ENCODE peak calls at places on chromosomes 1 and 21, in six cellular contexts. Q is HCT116, U is K562, B is HepG2, C is H1, X is GM12878. W is an unnamed sample.
A peak's percentile ranks its signal among the peaks of the same experiment; 100 is the strongest.

GRCh38 chr1:228007054-228007800 is 429 bp downstream of the WNT3A start:
- DNase-seq in U (no peak), C (no peak), B (no peak), Q (no peak), X (no peak), W (no peak)

GRCh38 chr1:61887921-61888564 is 145.8 kb downstream of the PATJ start:
- DNase-seq in B (no peak), U (no peak), X (no peak), Q (no peak), C (no peak), W (no peak)

GRCh38 chr1:41173651-41174050 is 68.5 kb downstream of the SCMH1 start:
- DNase-seq in X (no peak), Q (no peak), B (no peak), U (no peak), C (no peak), W (no peak)

GRCh38 chr1:39238476-39238875 is 34.0 kb downstream of the MACF1 start:
- DNase-seq in B (no peak), Q (no peak), U (no peak), C (no peak), X (no peak), W (no peak)

GRCh38 chr1:11979818-11980675 is at the start of gene MFN2:
- DNase-seq in U (peak; percentile 99), Q (peak; percentile 94), X (peak; percentile 83), B (peak; percentile 95), C (peak; percentile 97), W (peak; percentile 94)

GRCh38 chr1:206809504-206810084 is 37.3 kb upstream of the IL10 start:
- DNase-seq in C (no peak), B (peak; percentile 10), X (no peak), Q (peak; percentile 23), U (peak; percentile 32), W (no peak)

GRCh38 chr1:6511461-6512244 is 20.2 kb upstream of the PLEKHG5 start:
- DNase-seq in B (no peak), X (no peak), U (no peak), C (no peak), Q (no peak), W (no peak)

GRCh38 chr1:29388170-29388569 is 151.8 kb downstream of the PTPRU start:
- DNase-seq in X (no peak), B (no peak), C (peak; percentile 23), Q (no peak), U (no peak), W (no peak)

GRCh38 chr1:224430511-224431113 is 4.0 kb downstream of the WDR26 start:
- DNase-seq in X (no peak), Q (no peak), U (peak; percentile 78), B (peak; percentile 55), C (no peak), W (no peak)

GRCh38 chr1:233478611-233479010 is 135.3 kb upstream of the KCNK1 start:
- DNase-seq in B (no peak), C (no peak), Q (no peak), U (no peak), X (no peak), W (no peak)

GRCh38 chr1:19074902-19075721 is 118.6 kb upstream of the IFFO2 start:
- DNase-seq in X (no peak), Q (no peak), U (no peak), C (no peak), B (no peak), W (no peak)

GRCh38 chr1:12001996-12002493 is 17.3 kb upstream of the MIIP start:
- DNase-seq in Q (peak; percentile 19), C (no peak), X (no peak), B (no peak), U (no peak), W (no peak)

GRCh38 chr1:207362962-207363858 is 41.7 kb downstream of the CD55 start:
- DNase-seq in B (no peak), X (no peak), U (peak; percentile 77), C (no peak), Q (no peak), W (no peak)

GRCh38 chr1:18927654-18928272 is 25.4 kb upstream of the ALDH4A1 start:
- DNase-seq in Q (no peak), U (no peak), C (no peak), X (no peak), B (no peak), W (no peak)

GRCh38 chr1:209480345-209480744 is 103.2 kb upstream of the CAMK1G start:
- DNase-seq in Q (no peak), U (no peak), C (no peak), B (no peak), X (no peak), W (no peak)

GRCh38 chr21:45294509-45295291 is 7.0 kb upstream of the POFUT2 start:
- DNase-seq in Q (no peak), U (peak; percentile 31), X (no peak), C (peak; percentile 62), B (no peak), W (no peak)

GRCh38 chr21:31413698-31414097 is 69.6 kb upstream of the TIAM1 start:
- DNase-seq in B (no peak), X (no peak), U (no peak), Q (no peak), C (no peak), W (no peak)
- TF ChIP-seq YY1 in B (no peak), X (no peak), U (no peak), Q (no peak), C (no peak), W (no peak)

GRCh38 chr1:78472251-78472620 is 18.5 kb upstream of the PTGFR start:
- DNase-seq in X (no peak), Q (no peak), B (no peak), C (no peak), U (no peak), W (no peak)
- TF ChIP-seq ZNF274 in X (no peak), Q (no peak), B (no peak), C (no peak), U (no peak), W (no peak)

DNA sequence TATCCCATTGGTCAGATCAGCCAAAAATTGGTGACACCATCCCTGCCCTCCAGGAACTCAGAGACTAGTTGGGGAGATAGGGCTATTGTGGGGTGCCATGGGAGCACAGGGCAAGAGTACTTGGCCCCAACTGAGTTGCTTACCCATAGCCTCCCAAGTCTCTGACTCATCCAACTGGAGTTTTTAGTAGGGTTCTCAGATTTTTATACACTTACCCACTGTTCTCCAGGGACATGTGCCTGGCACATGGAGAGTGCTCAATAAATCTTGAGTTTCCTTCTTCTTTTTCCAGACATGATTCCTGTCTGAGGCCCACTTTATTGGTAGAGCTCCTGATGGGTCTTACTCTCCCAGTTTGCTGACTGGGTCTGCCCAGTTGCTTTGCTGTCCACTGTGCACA is 56.7 kb downstream of the OVGP1 start:
- DNase-seq in C (no peak), U (no peak), B (no peak), X (no peak), Q (no peak), W (no peak)
- H3K9ac ChIP-seq in C (no peak overlapping the region), U (no peak overlapping the region), B (no peak overlapping the region), X (no peak overlapping the region), Q (no peak overlapping the region), W (no peak overlapping the region)

DNA sequence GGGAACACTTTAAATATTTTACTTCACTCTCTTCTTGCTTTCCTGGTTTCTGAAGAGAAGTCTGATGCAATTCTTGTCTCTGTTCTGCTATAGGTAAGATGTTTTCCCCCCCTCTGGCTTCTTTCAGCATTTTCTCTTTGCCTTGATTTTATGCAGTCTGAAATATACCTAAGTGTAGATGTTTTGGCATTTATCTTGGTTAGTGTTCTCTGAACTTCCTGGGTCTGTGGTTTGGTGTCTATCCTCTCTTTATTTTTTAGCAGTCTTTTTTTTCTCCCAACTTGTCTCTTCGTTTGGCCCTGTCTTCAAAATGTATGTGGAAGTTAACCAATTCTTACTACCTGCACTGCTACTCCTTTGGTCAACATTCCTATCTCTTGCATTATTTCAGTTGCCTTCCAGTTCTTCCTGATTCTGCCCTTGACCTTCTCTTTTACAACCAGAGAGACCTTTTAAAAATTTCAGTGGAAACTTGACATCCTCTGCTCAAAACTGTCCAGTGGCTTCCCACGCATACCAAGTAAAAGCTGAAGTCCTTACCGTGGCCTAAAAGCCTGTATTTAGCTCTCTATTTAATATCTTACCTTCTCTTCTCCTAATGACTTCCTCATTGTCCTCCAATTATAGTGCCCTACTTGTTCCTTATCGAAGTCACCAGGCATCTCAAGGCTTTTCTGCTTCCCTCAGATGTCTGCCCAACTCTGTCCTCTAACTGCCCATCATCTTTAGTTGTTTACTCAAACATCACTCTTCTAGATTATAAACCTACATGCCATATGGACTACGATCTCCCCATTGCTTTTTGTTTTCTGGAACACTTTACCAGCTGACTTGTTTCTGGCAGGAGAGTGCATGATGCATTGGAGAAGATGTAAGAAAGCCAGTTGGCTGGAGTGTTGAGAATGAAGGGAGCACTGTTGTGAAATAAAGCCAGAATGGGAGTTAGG is 40.9 kb downstream of the RAP1A start:
- DNase-seq in U (peak; percentile 74), B (no peak), Q (no peak), C (no peak), X (no peak), W (no peak)
- TF ChIP-seq YY1 in U (no peak), B (no peak), Q (no peak), C (no peak), X (no peak), W (no peak)

DNA sequence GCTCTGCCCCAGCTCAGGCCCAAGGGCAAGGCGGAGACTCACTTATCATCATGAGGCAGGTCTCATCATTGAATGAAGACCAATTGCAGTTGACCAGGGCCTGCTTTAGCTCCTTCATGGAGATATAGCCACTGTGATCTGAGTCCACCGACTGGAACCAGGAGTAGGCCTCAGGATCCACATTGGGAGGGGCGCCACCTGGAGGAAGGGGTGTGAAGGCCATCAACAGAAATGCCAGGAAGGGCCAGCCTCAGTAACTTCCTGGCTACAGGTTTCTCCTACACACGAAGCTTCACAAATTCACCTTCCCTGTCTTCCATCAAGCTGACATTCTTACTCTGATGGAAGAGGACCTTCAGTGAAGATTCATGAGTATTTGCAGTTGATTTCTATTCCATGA is 11.6 kb downstream of the PEF1 start:
- DNase-seq in U (peak; percentile 76), C (peak; percentile 85), X (no peak), Q (no peak), B (peak; percentile 24), W (no peak)
- TF ChIP-seq ZNF274 in U (no peak), C (no peak), X (no peak), Q (no peak), B (no peak), W (no peak)

DNA sequence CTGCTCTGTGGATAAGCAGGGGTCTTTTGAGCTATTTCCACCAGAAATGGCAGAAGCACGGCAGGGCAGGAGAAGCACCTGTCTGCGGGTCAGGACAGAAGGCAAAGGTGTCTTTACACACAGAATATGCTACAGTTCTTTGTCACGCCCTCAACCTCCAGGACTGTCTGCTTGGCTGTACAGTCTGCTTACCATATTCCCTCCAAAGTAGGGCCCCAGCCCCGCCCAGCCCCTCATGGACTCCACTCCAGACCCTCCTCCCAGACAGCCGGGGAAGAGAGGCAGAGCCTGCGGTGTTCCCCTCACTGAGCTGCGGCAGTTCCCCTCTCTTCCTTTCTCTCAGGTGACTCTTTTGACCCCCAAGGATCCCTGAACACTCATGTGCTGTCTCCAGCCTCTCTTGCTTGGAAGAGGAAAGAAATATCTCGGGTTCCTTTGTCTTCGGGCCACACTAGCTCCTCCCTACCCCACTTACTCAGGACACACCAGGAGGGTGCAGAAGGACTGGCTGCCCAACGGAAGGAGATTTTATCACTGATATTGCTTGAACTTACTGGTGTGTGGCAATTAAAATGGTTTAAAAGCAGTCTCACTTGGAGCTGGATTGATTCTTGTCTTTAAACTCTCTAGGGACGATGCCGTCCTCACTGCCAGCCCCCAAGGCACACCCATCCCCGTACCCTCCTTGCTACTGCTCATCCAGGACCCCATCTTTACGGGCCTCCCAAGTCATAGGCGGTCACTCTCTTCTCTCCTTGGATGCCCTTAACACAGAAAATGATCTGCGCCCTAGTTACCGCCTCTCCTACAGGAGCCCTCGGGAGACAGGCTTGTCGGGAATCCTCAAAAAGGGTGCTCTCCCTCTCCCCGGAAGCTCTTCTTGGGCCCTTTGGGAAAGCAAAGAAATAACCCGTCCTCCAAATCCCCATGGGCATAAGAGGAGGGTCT is 169.7 kb downstream of the TOMM20 start:
- DNase-seq in B (no peak), C (peak; percentile 41), U (no peak), X (no peak), Q (no peak), W (no peak)
- H3K9ac ChIP-seq in B (peak overlapping the region; percentile 92), C (no peak overlapping the region), U (peak overlapping the region; percentile 65), X (no peak overlapping the region), Q (no peak overlapping the region), W (peak overlapping the region; percentile 61)